ENCODE peak calls at places on chromosome 1, in ten cellular contexts. M is body of pancreas; G is BJ; Y is pancreas; N is heart left ventricle; I is brain microvascular endothelial cell; U is mesendoderm; E is CD8-positive, alpha-beta T cell; J is Karpas-422; V is Caco-2. O is an unnamed sample. For H3K36me3 and H3K27me3, the result is how much of the 10 kb centered on the place peaks cover.

GRCh38 chr1:84480658-84481057 is 1.6 kb downstream of the RPF1 start:
- DNase-seq in M (no peak), G (no peak), Y (no peak), N (no peak), I (no peak), U (no peak), E (no peak), J (no peak), V (no peak), O (no peak)

GRCh38 chr1:73901656-73902276 is 296.2 kb downstream of the LRRIQ3 start:
- DNase-seq in M (no peak), G (no peak), Y (no peak), N (no peak), I (no peak), U (no peak), E (no peak), J (no peak), V (no peak), O (no peak)

GRCh38 chr1:159804924-159805323 is 2.8 kb downstream of the FCRL6 start:
- DNase-seq in M (no peak), G (no peak), Y (no peak), N (no peak), I (no peak), U (no peak), E (no peak), J (no peak), V (no peak), O (no peak)

GRCh38 chr1:94925561-94926364 is 1.1 kb downstream of the CNN3 start:
- DNase-seq in M (peak), G (no peak), Y (peak), N (peak), I (peak), U (peak), E (peak), J (peak), V (peak), O (peak)

GRCh38 chr1:180237850-180238476 is 7.9 kb downstream of the LHX4 start:
- DNase-seq in M (no peak), G (no peak), Y (no peak), N (no peak), I (no peak), U (no peak), E (no peak), J (no peak), V (no peak), O (no peak)

GRCh38 chr1:222904451-222904850 is 89.6 kb downstream of the DISP1 start:
- DNase-seq in M (no peak), G (no peak), Y (no peak), N (no peak), I (no peak), U (no peak), E (no peak), J (no peak), V (no peak), O (no peak)

GRCh38 chr1:156238248-156238647 is 3.7 kb upstream of the BGLAP start:
- DNase-seq in M (no peak), G (no peak), Y (no peak), N (no peak), I (no peak), U (no peak), E (no peak), J (no peak), V (no peak), O (no peak)

GRCh38 chr1:28518745-28519341 is 13.0 kb downstream of the RCC1 start:
- DNase-seq in M (peak), G (no peak), Y (no peak), N (no peak), I (no peak), U (peak), E (no peak), J (peak), V (peak), O (peak)

GRCh38 chr1:201459775-201460174 is 9.2 kb downstream of the PHLDA3 start:
- DNase-seq in M (no peak), G (no peak), Y (no peak), N (no peak), I (no peak), U (no peak), E (no peak), J (no peak), V (no peak), O (no peak)

GRCh38 chr1:193060938-193061337 is 1.5 kb downstream of the RO60 start:
- DNase-seq in M (no peak), G (no peak), Y (no peak), N (no peak), I (no peak), U (no peak), E (peak), J (peak), V (no peak), O (no peak)

GRCh38 chr1:86504895-86505625 is 36.3 kb downstream of the CLCA1 start:
- DNase-seq in M (no peak), G (no peak), Y (no peak), N (no peak), I (no peak), U (peak), E (no peak), J (peak), V (no peak), O (no peak)

GRCh38 chr1:32828341-32828740 is 10.9 kb downstream of the S100PBP start:
- DNase-seq in M (no peak), G (no peak), Y (no peak), N (no peak), I (no peak), U (peak), E (no peak), J (peak), V (no peak), O (no peak)

GRCh38 chr1:32830092-32830852 is 12.8 kb downstream of the S100PBP start:
- DNase-seq in M (no peak), G (no peak), Y (no peak), N (no peak), I (no peak), U (no peak), E (no peak), J (no peak), V (no peak), O (no peak)

GRCh38 chr1:32831878-32832277 is 14.4 kb downstream of the S100PBP start:
- DNase-seq in M (no peak), G (no peak), Y (no peak), N (no peak), I (no peak), U (no peak), E (no peak), J (no peak), V (no peak), O (no peak)
- H3K36me3 ChIP-seq in M (under half), G (under half), Y (under half), N (half or more), I (under half), U (under half), E (under half), J (half or more), V (under half), O (under half)

GRCh38 chr1:219733511-219733910 is 120.6 kb upstream of the ZC3H11B start:
- DNase-seq in M (no peak), G (no peak), Y (no peak), N (no peak), I (no peak), U (no peak), E (no peak), J (no peak), V (no peak), O (no peak)
- H3K4me3 ChIP-seq in M (no peak), G (no peak), Y (no peak), N (no peak), I (no peak), U (no peak), E (no peak), J (no peak), V (no peak), O (no peak)

DNA sequence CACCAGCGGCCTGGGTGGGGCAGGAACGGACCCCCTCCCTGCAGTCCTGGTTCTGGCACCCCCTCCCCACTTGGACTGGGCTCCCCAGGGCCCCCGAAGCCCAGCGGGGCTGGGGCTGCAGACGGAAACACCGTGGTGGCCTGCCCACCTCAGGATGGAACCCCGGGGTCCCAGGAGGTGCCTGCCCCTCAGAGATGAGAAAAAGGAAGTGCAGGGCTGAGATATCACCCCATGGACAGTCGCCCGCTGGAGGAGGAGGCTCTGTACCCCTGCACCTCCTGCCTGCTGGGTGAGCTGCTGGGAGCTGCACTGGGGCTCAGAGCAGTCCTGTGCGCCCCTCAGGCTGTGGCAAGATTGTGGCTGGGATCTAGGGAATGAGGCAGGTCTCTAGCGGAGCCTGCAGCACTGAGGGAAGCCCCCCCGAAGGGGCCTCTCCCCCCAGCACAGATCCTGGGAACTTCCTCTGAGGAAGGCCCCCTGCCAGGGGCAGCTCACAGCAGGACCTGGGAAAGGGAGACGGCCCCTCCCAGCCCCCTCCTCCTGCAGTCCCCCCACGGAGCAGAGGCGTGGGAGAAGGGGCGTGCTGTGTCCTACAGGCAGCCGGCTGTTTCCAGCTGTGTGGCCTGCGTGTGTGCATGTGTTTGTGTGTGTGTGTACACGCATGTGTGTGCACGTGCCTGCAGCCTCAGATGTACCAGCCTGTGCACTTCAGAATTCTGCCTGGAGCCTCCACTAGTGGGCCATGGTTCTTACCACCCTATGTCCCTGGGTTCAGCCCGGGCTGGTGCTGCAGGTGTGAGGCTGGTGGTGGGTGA is 6.9 kb downstream of the AGRN start:
- DNase-seq in M (no peak), G (no peak), Y (no peak), N (no peak), I (no peak), U (no peak), E (no peak), J (no peak), V (no peak), O (no peak)
- H3K27me3 ChIP-seq in M (under half), G (under half), Y (under half), N (under half), I (under half), U (under half), E (under half), J (under half), V (under half), O (under half)

DNA sequence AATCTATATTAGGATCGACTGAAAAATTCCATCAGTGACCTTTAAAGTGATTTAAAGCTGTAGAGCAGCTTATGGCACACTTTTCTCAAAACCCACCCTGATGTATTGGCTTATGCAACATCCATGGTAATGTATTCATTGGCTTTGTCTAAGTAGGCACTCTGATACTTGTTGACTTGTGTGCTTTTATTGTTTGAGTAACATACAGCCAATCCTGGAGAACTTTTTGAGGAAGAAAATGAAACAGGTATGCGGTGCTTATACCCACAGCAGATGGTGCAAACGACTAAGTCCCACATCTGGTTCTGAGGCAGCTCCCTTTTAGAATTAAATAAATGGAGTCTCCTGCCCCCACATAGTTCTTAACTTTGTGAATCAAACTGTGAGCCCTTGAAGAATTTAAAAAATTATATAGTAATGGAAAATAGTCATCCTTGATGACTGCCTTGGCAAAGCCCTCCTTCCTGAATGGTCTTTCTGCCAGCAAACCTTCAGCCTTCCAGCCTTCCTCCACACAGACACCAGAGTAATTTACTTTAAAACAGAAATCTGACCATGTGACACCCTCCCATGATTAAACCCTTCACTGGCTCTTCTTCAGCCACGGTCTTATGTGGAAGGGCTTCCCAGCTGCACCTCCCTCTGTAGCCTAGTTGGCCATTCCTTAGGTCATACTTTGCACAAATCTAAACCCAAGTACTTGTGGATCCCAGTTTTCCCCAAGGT is 116.0 kb downstream of the BCAR3 start:
- DNase-seq in M (no peak), G (peak), Y (no peak), N (no peak), I (no peak), U (no peak), E (no peak), J (no peak), V (no peak), O (no peak)
- H3K36me3 ChIP-seq in M (under half), G (under half), Y (under half), N (half or more), I (under half), U (under half), E (under half), J (under half), V (under half), O (under half)